ENCODE peak calls at places on chromosomes 3 and 15, in five cellular contexts. Q, P, W, R and Z are unnamed samples. For H3K4me1 and H3K9me3, the result is how much of the 10 kb centered on the place peaks cover.

GRCh38 chr15:40242671-40243070 is 3.8 kb downstream of the PAK6 start:
- DNase-seq in Q (no peak), R (no peak), W (no peak), P (no peak), Z (no peak)

GRCh38 chr3:114586119-114586518 is 292.3 kb downstream of the TIGIT start:
- DNase-seq in Q (no peak), P (no peak), W (no peak), R (no peak), Z (no peak)

GRCh38 chr3:40764722-40765121 is 240.0 kb downstream of the ZNF621 start:
- DNase-seq in Q (no peak), W (no peak), P (no peak), R (no peak), Z (no peak)

GRCh38 chr3:145704020-145704419 is 457.0 kb downstream of the PLOD2 start:
- DNase-seq in W (no peak), Q (peak), R (no peak), P (no peak), Z (no peak)

GRCh38 chr3:149426325-149426724 is 48.2 kb upstream of the TM4SF4 start:
- DNase-seq in Q (no peak), W (no peak), R (no peak), P (no peak), Z (no peak)

GRCh38 chr3:55669133-55669532 is 182.0 kb upstream of the WNT5A start:
- DNase-seq in Q (no peak), P (no peak), R (no peak), W (no peak), Z (no peak)

GRCh38 chr3:16124636-16125035 is 49.8 kb upstream of the GALNT15 start:
- DNase-seq in Q (no peak), W (no peak), P (no peak), R (no peak), Z (no peak)

GRCh38 chr3:196942915-196943277 is 568 bp upstream of the NCBP2 start:
- DNase-seq in R (no peak), W (no peak), P (no peak), Q (peak), Z (no peak)

GRCh38 chr3:71303627-71304260 is 279.8 kb downstream of the FOXP1 start:
- DNase-seq in Q (peak), P (no peak), W (no peak), R (no peak), Z (no peak)

GRCh38 chr15:75237316-75237982 is 20.7 kb upstream of the GOLGA6C start:
- DNase-seq in W (no peak), R (peak), P (no peak), Q (no peak), Z (peak)

GRCh38 chr3:106399208-106399607 is 530.4 kb upstream of the CBLB start:
- DNase-seq in P (no peak), W (no peak), R (no peak), Q (no peak), Z (no peak)

GRCh38 chr3:124887177-124887995 is at the start of gene ITGB5:
- DNase-seq in Q (peak), P (peak), W (peak), R (peak), Z (peak)

GRCh38 chr3:122902326-122902725 is 107.5 kb downstream of the SLC49A4 start:
- DNase-seq in W (no peak), R (no peak), Q (no peak), P (no peak), Z (no peak)

GRCh38 chr3:184335661-184336483 is 1.5 kb upstream of the FAM131A start:
- DNase-seq in W (peak), P (peak), R (peak), Q (peak), Z (peak)

GRCh38 chr15:66911131-66911700 is 154.2 kb upstream of the SMAD3 start:
- DNase-seq in Q (no peak), P (no peak), W (no peak), R (no peak), Z (no peak)

GRCh38 chr3:16316847-16317560 is 52.0 kb downstream of the OXNAD1 start:
- DNase-seq in W (no peak), P (no peak), Q (no peak), R (no peak), Z (no peak)

GRCh38 chr3:114827495-114827894 is 319.6 kb downstream of the ZBTB20 start:
- DNase-seq in W (no peak), P (no peak), R (no peak), Q (peak), Z (no peak)

GRCh38 chr15:99441427-99441766 is 124.4 kb upstream of the MEF2A start:
- DNase-seq in W (no peak), R (no peak), Q (no peak), P (no peak), Z (no peak)

GRCh38 chr3:186427627-186428026 is 65.6 kb upstream of the DGKG start:
- DNase-seq in W (no peak), P (no peak), Q (no peak), R (no peak), Z (peak)

GRCh38 chr3:158407844-158408517 is 163.0 kb upstream of the MLF1 start:
- DNase-seq in W (no peak), R (no peak), Q (no peak), P (no peak), Z (no peak)

GRCh38 chr15:100042558-100042957 is 299.2 kb downstream of the ADAMTS17 start:
- DNase-seq in W (no peak), P (no peak), R (no peak), Q (no peak), Z (no peak)

GRCh38 chr15:98689431-98689861 is 41.1 kb downstream of the IGF1R start:
- DNase-seq in R (no peak), Q (no peak), P (no peak), W (no peak), Z (no peak)

GRCh38 chr3:112017081-112017480 is 17.5 kb upstream of the TMPRSS7 start:
- DNase-seq in R (no peak), Q (no peak), W (no peak), P (no peak), Z (no peak)

GRCh38 chr3:179027326-179027900 is 44.2 kb downstream of the ZMAT3 start:
- DNase-seq in R (no peak), Q (no peak), P (no peak), W (no peak), Z (no peak)

GRCh38 chr3:131397889-131398288 is 16.3 kb downstream of the NUDT16 start:
- DNase-seq in Q (no peak), P (no peak), W (no peak), R (no peak), Z (no peak)

GRCh38 chr3:140896997-140897396 is 44.6 kb upstream of the SLC25A36 start:
- DNase-seq in Q (peak), P (no peak), R (no peak), W (no peak), Z (no peak)

GRCh38 chr3:17149076-17149475 is 264.3 kb downstream of the PLCL2 start:
- DNase-seq in Q (no peak), R (no peak), P (no peak), W (no peak), Z (no peak)

GRCh38 chr3:61561374-61562041 is at the start of gene PTPRG:
- DNase-seq in Q (peak), P (peak), R (peak), W (peak), Z (peak)

GRCh38 chr15:33098082-33099058 is 96.1 kb downstream of the FMN1 start:
- DNase-seq in P (no peak), W (no peak), R (no peak), Q (no peak), Z (no peak)

GRCh38 chr3:56928379-56929068 is 126.8 kb upstream of the ARHGEF3 start:
- DNase-seq in P (no peak), R (no peak), W (no peak), Q (peak), Z (no peak)

GRCh38 chr3:13706451-13706850 is 157.5 kb downstream of the FBLN2 start:
- DNase-seq in R (peak), P (no peak), W (peak), Q (no peak), Z (no peak)

DNA sequence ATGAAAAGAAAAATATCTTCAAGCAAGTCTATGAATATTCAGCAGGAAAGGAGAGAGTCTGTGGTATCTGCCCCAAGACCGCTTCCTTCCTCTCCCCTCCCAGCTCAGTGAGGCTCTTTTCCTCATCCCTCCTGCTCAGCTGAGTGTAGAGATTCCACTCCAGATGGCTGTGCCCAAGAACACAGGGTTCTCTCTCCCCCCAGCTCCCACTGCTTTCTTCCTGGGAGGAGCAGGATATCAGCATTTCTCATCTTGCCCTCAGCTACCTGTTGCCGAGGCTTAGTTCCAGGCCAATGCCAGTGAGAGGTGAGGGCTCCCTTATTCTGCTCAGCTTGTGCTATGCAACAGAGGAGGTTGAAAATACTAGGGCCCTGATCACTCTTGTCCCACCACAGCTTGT is 211.9 kb downstream of the SV2B start:
- DNase-seq in W (no peak), Q (no peak), P (no peak), R (no peak), Z (no peak)
- H3K4me1 ChIP-seq in W (under half), Q (under half), P (under half), R (under half), Z (under half)

GRCh38 chr3:128858167-128858566 is 21.3 kb upstream of the ACAD9 start:
- DNase-seq in R (no peak), W (no peak), Q (no peak), P (no peak), Z (no peak)
- TF ChIP-seq CTCF in R (no peak), W (no peak), Q (no peak), P (no peak), Z (no peak)

DNA sequence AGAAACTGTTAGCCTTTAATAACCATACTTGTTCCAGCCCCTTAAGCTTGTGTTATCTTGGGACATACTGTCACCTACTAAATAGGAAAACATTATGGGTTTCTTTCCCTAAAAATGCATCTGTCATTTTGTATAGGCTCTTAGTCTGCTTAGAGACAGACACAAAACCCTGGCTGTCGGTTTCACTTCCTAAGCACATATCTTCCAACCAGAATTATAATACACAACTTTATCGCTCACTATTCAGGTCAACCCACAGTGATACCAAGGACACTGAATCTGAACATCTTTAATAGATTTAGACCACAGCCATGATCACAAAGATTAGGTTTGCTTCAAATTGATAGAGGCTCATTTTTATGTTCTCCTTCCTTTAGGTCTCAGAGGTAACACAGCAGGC is 111.8 kb downstream of the CFAP20DC start:
- DNase-seq in Q (no peak), W (no peak), P (no peak), R (no peak), Z (no peak)
- H3K9me3 ChIP-seq in Q (under half), W (under half), P (under half), R (under half), Z (under half)

GRCh38 chr3:129314757-129315385 is 36.2 kb downstream of the HMCES start:
- DNase-seq in W (peak), R (peak), Q (peak), P (peak), Z (peak)
- H3K4me1 ChIP-seq in W (under half), R (under half), Q (under half), P (under half), Z (half or more)

DNA sequence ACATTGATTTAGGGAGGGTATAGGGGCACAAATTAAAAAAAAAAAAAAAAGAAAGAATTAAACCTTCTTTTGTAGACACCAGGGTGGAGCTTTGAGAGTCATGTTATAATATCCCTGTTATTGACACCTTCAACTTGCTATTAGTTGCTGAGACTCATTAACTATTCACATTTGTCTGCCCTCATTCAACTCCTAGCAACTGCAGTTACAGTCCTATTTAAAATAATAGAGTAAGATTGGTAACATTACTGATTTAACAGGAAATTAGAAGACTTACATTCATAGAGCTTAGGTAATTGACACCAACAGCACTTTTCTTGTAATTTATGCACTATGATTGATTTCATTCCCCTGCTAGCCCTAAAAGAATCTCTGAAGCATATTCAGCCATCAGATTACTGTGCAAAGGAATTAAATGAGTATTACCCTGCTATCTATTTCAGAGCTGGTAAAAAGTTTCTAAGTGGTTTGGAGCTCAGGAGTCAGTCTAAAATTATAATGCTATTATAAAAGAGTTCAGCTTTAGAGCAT is 148.8 kb upstream of the TBL1XR1 start:
- DNase-seq in R (no peak), W (no peak), P (no peak), Q (no peak), Z (no peak)
- TF ChIP-seq CTCF in R (no peak), W (no peak), P (no peak), Q (no peak), Z (no peak)

GRCh38 chr15:25051399-25052154 is 96.8 kb downstream of the SNRPN start:
- DNase-seq in W (peak), Q (no peak), P (no peak), R (no peak), Z (no peak)
- H3K9me3 ChIP-seq in W (under half), Q (half or more), P (half or more), R (under half), Z (half or more)

GRCh38 chr3:100268156-100268555 is 7.4 kb downstream of the TBC1D23 start:
- DNase-seq in R (no peak), Q (no peak), P (no peak), W (no peak), Z (no peak)
- H3K4me1 ChIP-seq in R (under half), Q (under half), P (under half), W (under half), Z (half or more)

GRCh38 chr3:164470471-164470870 is 607.8 kb downstream of the SI start:
- DNase-seq in R (no peak), W (no peak), P (no peak), Q (no peak), Z (no peak)

GRCh38 chr3:164468055-164468454 is 610.2 kb downstream of the SI start:
- DNase-seq in W (no peak), R (no peak), Q (no peak), P (no peak), Z (no peak)

GRCh38 chr3:164465172-164465571 is 613.1 kb downstream of the SI start:
- DNase-seq in P (no peak), Q (no peak), R (no peak), W (no peak), Z (no peak)

GRCh38 chr3:164467027-164467426 is 611.3 kb downstream of the SI start:
- DNase-seq in R (no peak), Q (no peak), P (no peak), W (no peak), Z (no peak)
- TF ChIP-seq CTCF in R (no peak), Q (no peak), P (no peak), W (no peak), Z (no peak)

DNA sequence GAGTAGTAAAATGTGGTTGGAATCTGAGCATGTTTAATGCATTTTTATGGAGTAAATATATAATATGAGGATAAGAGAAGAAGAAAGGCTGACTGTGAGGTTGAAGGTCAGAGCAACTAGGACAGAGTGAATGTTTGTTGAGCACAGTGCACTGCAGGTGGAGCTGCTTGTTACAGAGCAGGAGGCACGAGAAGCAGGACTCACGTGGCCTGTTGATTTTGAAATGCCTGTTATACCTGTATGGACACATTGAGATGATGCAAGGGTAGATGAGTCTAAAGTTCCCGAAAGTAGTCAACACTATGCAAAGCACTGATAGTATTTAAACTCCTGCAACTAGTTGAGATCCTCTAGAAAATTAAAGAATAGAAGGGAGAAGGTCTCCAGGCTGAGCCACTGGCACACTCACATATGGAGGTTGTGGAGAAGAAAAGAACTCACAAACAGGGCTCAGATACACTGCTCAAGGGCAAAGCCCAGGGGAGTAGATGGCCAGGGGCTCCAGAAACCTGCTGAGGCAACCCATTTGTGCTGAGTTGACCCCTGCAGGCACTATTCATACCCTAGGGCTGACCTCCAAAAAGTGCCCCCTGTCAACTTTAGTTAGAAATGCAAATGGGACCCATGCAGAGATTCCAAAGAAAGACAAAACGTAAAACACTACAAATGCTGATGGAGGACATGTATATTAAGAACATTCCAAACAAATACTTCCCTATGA is 541.5 kb downstream of the GABRG3 start:
- DNase-seq in R (no peak), Q (no peak), P (no peak), W (no peak), Z (no peak)
- H3K9me3 ChIP-seq in R (under half), Q (under half), P (under half), W (under half), Z (under half)